ENCODE peak calls at places on chromosome 7, in ten cellular contexts. W is Caco-2, H is esophagus muscularis mucosa, A is astrocyte of the spinal cord, L is fibroblast of lung, X is cardiac fibroblast, K is OCI-LY7, F is astrocyte, E is heart left ventricle, C is AG04450. Z is an unnamed sample.
A peak's percentile ranks its signal among the peaks of the same experiment; 100 is the strongest.

GRCh38 chr7:101163281-101164070 is 1.9 kb downstream of the VGF start:
- DNase-seq in W (peak; percentile 79), H (no peak), A (no peak), L (no peak), X (no peak), K (no peak), F (no peak), E (no peak), C (no peak), Z (peak; percentile 25)

GRCh38 chr7:108503112-108504026 is 22.6 kb downstream of the PNPLA8 start:
- DNase-seq in W (no peak), H (no peak), A (no peak), L (no peak), X (peak; percentile 86), K (peak; percentile 90), F (no peak), E (no peak), C (peak; percentile 13), Z (no peak)

GRCh38 chr7:51141451-51141971 is 175.1 kb downstream of the COBL start:
- DNase-seq in W (no peak), H (peak; percentile 83), A (peak; percentile 60), L (peak; percentile 39), X (peak; percentile 68), K (peak; percentile 7), F (no peak), E (no peak), C (peak; percentile 1), Z (no peak)

GRCh38 chr7:84134169-84134568 is 60.4 kb downstream of the SEMA3A start:
- DNase-seq in W (no peak), H (no peak), A (no peak), L (no peak), X (no peak), K (no peak), F (no peak), E (no peak), C (no peak), Z (no peak)

GRCh38 chr7:77877800-77878199 is 79.2 kb downstream of the PHTF2 start:
- DNase-seq in W (no peak), H (no peak), A (peak; percentile 47), L (peak; percentile 83), X (no peak), K (no peak), F (peak; percentile 77), E (no peak), C (no peak), Z (no peak)

GRCh38 chr7:105808703-105809590 is 67.5 kb downstream of the ATXN7L1 start:
- DNase-seq in W (no peak), H (no peak), A (peak; percentile 55), L (peak; percentile 67), X (peak; percentile 46), K (peak; percentile 73), F (peak; percentile 48), E (no peak), C (peak; percentile 21), Z (peak; percentile 60)

GRCh38 chr7:77752016-77752415 is 46.2 kb downstream of the TMEM60 start:
- DNase-seq in W (no peak), H (no peak), A (no peak), L (no peak), X (no peak), K (no peak), F (no peak), E (no peak), C (no peak), Z (no peak)

GRCh38 chr7:91310829-91311460 is 46.7 kb downstream of the FZD1 start:
- DNase-seq in W (no peak), H (no peak), A (no peak), L (peak; percentile 81), X (peak; percentile 45), K (no peak), F (peak; percentile 77), E (no peak), C (peak; percentile 6), Z (no peak)

GRCh38 chr7:3673524-3673923 is 372.5 kb downstream of the SDK1 start:
- DNase-seq in W (peak; percentile 50), H (no peak), A (peak; percentile 10), L (peak; percentile 10), X (peak; percentile 14), K (peak; percentile 32), F (no peak), E (no peak), C (no peak), Z (no peak)

GRCh38 chr7:148222716-148223115 is 367.9 kb upstream of the C7orf33 start:
- DNase-seq in W (no peak), H (no peak), A (no peak), L (no peak), X (no peak), K (no peak), F (no peak), E (no peak), C (no peak), Z (no peak)

GRCh38 chr7:76108540-76109233 is 60.8 kb downstream of the MDH2 start:
- DNase-seq in W (peak; percentile 50), H (no peak), A (peak; percentile 33), L (peak; percentile 41), X (peak; percentile 46), K (peak; percentile 51), F (peak; percentile 32), E (no peak), C (no peak), Z (no peak)

GRCh38 chr7:105429746-105430612 is 41.3 kb upstream of the SRPK2 start:
- DNase-seq in W (peak; percentile 48), H (no peak), A (peak; percentile 49), L (peak; percentile 24), X (peak; percentile 60), K (peak; percentile 63), F (peak; percentile 14), E (no peak), C (peak; percentile 3), Z (no peak)

GRCh38 chr7:19294629-19295028 is 149.4 kb upstream of the FERD3L start:
- DNase-seq in W (no peak), H (no peak), A (peak; percentile 52), L (no peak), X (peak; percentile 43), K (no peak), F (no peak), E (no peak), C (no peak), Z (no peak)
- TF ChIP-seq CTCF in W (no peak), H (no peak), A (no peak), L (no peak), X (no peak), K (no peak), F (no peak), E (no peak), C (no peak), Z (no peak)

GRCh38 chr7:158492372-158492771 is 95.3 kb downstream of the PTPRN2 start:
- DNase-seq in W (no peak), H (no peak), A (no peak), L (no peak), X (no peak), K (no peak), F (no peak), E (no peak), C (no peak), Z (no peak)

GRCh38 chr7:158495256-158495655 is 92.4 kb downstream of the PTPRN2 start:
- DNase-seq in W (no peak), H (no peak), A (no peak), L (no peak), X (no peak), K (peak; percentile 6), F (no peak), E (no peak), C (no peak), Z (no peak)

GRCh38 chr7:158495780-158496179 is 91.8 kb downstream of the PTPRN2 start:
- DNase-seq in W (no peak), H (no peak), A (no peak), L (no peak), X (peak; percentile 9), K (peak; percentile 19), F (no peak), E (no peak), C (no peak), Z (no peak)

GRCh38 chr7:158494643-158495042 is 93.0 kb downstream of the PTPRN2 start:
- DNase-seq in W (no peak), H (no peak), A (no peak), L (no peak), X (no peak), K (no peak), F (no peak), E (no peak), C (no peak), Z (no peak)

DNA sequence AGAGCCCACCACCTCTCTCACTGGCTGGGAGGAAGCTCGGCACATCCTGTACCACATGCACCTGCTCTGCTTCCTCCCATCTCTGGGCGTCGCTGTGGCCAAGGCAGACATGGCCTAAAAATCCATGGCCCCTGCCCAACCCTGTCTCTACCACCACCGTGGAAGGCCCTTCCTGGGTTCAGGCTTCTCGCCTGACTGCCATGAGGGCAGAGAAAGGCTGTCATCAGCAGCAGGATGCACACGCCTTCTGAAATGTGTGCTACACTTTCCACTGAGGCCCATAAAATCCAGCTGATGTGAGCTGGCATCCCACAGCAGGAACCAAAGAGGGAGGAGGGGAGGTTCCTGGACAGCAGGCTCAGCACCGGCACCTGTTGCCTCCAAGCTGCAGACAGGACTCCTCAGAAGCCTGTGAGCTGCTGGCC is 93.4 kb downstream of the PTPRN2 start:
- DNase-seq in W (no peak), H (no peak), A (no peak), L (no peak), X (no peak), K (peak; percentile 50), F (no peak), E (no peak), C (no peak), Z (no peak)
- TF ChIP-seq CTCF in W (no peak), H (no peak), A (no peak), L (no peak), X (no peak), K (peak; percentile 70), F (no peak), E (no peak), C (no peak), Z (no peak)

DNA sequence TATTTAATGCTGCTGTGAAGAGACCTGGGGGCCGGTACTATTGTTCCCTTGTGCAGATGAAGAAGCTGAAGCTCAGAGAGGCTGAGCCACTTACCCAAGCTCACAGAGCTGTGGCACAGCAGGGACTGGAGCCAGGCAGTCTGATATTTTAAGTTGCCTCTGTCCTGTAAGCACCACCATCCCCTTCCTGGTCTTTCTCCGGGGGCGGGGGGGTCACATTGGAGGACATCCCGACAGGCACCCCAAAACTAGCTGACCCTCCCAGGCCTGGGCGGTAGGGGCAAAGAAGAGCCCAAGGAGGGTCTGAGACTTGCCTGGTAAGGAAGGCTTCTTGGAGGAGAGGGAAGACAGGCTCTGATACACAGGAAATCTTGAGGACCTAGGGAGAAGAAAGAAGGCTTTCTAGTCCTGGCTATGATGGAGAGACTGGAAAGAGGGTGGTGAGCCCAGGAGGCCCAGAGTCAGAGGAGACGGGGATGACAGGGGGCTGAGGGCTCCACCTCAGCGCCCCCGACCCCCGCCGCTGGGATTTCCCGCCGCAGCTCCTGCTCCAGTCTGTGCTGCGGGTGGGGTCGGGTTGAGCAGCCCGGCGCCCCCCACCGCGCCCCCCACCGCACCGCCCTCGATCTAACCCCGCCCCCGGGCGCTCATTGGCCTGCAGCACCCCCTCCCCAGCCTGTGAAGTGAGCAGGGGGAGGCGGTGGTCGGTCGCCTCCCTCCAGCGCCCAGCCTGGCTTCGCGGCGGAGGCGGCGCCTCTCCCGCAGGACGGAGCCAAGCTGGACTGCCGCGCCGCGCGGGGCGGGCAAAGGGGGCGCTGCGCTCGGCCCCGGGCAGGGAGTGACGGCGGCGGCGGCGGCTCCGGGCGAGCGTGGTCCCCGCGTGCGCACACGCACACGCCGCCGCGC is at the start of gene ADCYAP1R1:
- DNase-seq in W (no peak), H (no peak), A (no peak), L (no peak), X (no peak), K (no peak), F (no peak), E (no peak), C (no peak), Z (no peak)
- TF ChIP-seq CTCF in W (no peak), H (no peak), A (no peak), L (no peak), X (no peak), K (no peak), F (no peak), E (no peak), C (no peak), Z (no peak)

GRCh38 chr7:155945670-155946325 is 133.5 kb upstream of the SHH start:
- DNase-seq in W (no peak), H (peak; percentile 75), A (no peak), L (no peak), X (no peak), K (no peak), F (no peak), E (no peak), C (no peak), Z (no peak)
- TF ChIP-seq CTCF in W (no peak), H (no peak), A (no peak), L (no peak), X (no peak), K (no peak), F (no peak), E (no peak), C (no peak), Z (no peak)

Z was measured in activated B cell treated with CpG ODN at 0.5 μM for 24 hours.